ENCODE peak calls at places on chromosomes 16 and 17, in six cellular contexts. A is A549, Q is HepG2, B is GM12878, I is endothelial cell of umbilical vein, R is K562. T is an unnamed sample.

GRCh38 chr17:65634533-65634932 is 73.1 kb upstream of the AXIN2 start:
- DNase-seq in A (no peak), I (peak), Q (peak), R (no peak), B (no peak), T (no peak)

GRCh38 chr16:854808-855410 is 54.4 kb upstream of the GNG13 start:
- DNase-seq in I (no peak), A (no peak), B (no peak), Q (no peak), R (no peak), T (no peak)

GRCh38 chr17:50634123-50634914 is at the start of gene ABCC3:
- DNase-seq in R (no peak), B (no peak), A (peak), I (no peak), Q (peak), T (peak)

GRCh38 chr17:59804910-59805381 is 87.8 kb downstream of the TUBD1 start:
- DNase-seq in I (no peak), Q (no peak), R (no peak), B (no peak), A (no peak), T (peak)

GRCh38 chr17:79803421-79803996 is 6.6 kb upstream of the CBX8 start:
- DNase-seq in B (no peak), Q (no peak), I (no peak), R (no peak), A (no peak), T (peak)

GRCh38 chr17:74642995-74643394 is 19.5 kb upstream of the CD300E start:
- DNase-seq in A (no peak), Q (no peak), B (no peak), I (no peak), R (no peak), T (peak)

GRCh38 chr16:19879241-19879792 is 5.3 kb downstream of the GPRC5B start:
- DNase-seq in R (no peak), Q (peak), A (no peak), B (no peak), I (no peak), T (no peak)

GRCh38 chr17:66508896-66509843 is 206.8 kb downstream of the PRKCA start:
- DNase-seq in Q (no peak), R (peak), I (peak), B (no peak), A (peak), T (peak)

GRCh38 chr17:65856865-65857264 is 295.4 kb upstream of the AXIN2 start:
- DNase-seq in B (no peak), R (no peak), I (no peak), Q (no peak), A (no peak), T (no peak)

GRCh38 chr17:33927732-33928133 is 327.4 kb upstream of the CCL2 start:
- DNase-seq in B (no peak), A (peak), R (peak), Q (no peak), I (no peak), T (peak)

GRCh38 chr16:82943371-82943770 is 316.6 kb downstream of the CDH13 start:
- DNase-seq in Q (no peak), A (no peak), R (no peak), B (no peak), I (no peak), T (no peak)

GRCh38 chr17:79518330-79519151 is 92.3 kb downstream of the RBFOX3 start:
- DNase-seq in R (no peak), Q (no peak), I (no peak), B (no peak), A (no peak), T (no peak)

GRCh38 chr16:56332464-56333079 is 92.8 kb downstream of the AMFR start:
- DNase-seq in A (peak), R (peak), B (no peak), I (peak), Q (peak), T (peak)

GRCh38 chr17:39872700-39873099 is 4.7 kb downstream of the ZPBP2 start:
- DNase-seq in A (no peak), R (no peak), Q (peak), B (no peak), I (peak), T (peak)

GRCh38 chr17:55451203-55451641 is 29.6 kb upstream of the MMD start:
- DNase-seq in I (peak), B (no peak), A (no peak), R (peak), Q (no peak), T (no peak)

GRCh38 chr16:50099957-50100648 is 34.3 kb downstream of the HEATR3 start:
- DNase-seq in B (no peak), Q (no peak), I (no peak), R (no peak), A (no peak), T (no peak)

GRCh38 chr17:68378202-68379149 is 78.8 kb downstream of the WIPI1 start:
- DNase-seq in I (peak), A (peak), R (no peak), B (no peak), Q (peak), T (no peak)

GRCh38 chr17:59830007-59830630 is 62.6 kb downstream of the TUBD1 start:
- DNase-seq in B (no peak), Q (no peak), A (no peak), R (no peak), I (peak), T (peak)

GRCh38 chr16:149024-149675 is 3.3 kb upstream of the HBZ start:
- DNase-seq in B (no peak), Q (no peak), A (no peak), R (no peak), I (no peak), T (no peak)

GRCh38 chr17:36921131-36921851 is 16.0 kb upstream of the LHX1 start:
- DNase-seq in A (peak), B (no peak), R (no peak), I (no peak), Q (peak), T (no peak)

GRCh38 chr16:54928421-54929089 is 2.1 kb upstream of the IRX5 start:
- DNase-seq in Q (no peak), I (peak), B (no peak), R (peak), A (peak), T (peak)

GRCh38 chr17:57619061-57619937 is 125.8 kb downstream of the CCDC182 start:
- DNase-seq in A (no peak), B (no peak), I (no peak), Q (no peak), R (no peak), T (no peak)
- TF ChIP-seq MYC in A (no peak), B (no peak), I (no peak), Q (no peak), R (no peak), T (no peak)

DNA sequence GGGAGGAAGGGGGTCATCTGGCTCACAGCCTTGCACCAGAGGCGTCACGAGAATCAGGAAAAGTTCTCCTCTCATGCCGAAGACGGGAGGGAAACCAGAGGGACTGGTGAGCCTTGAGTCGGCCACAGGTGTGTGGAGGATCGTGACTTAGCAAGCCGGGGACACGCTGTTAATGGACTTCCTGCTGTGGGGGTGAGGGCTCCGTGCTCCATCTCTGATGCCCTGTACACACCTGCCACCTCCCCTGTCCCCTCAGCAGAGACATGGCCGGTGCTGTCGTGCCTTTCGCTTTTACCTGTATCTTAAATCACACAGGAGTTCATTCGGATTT is 75.8 kb upstream of the ZNF750 start:
- DNase-seq in B (no peak), A (no peak), I (no peak), R (no peak), Q (no peak), T (no peak)
- H3K4me3 ChIP-seq in B (no peak), A (no peak), I (no peak), R (no peak), Q (no peak), T (no peak)

DNA sequence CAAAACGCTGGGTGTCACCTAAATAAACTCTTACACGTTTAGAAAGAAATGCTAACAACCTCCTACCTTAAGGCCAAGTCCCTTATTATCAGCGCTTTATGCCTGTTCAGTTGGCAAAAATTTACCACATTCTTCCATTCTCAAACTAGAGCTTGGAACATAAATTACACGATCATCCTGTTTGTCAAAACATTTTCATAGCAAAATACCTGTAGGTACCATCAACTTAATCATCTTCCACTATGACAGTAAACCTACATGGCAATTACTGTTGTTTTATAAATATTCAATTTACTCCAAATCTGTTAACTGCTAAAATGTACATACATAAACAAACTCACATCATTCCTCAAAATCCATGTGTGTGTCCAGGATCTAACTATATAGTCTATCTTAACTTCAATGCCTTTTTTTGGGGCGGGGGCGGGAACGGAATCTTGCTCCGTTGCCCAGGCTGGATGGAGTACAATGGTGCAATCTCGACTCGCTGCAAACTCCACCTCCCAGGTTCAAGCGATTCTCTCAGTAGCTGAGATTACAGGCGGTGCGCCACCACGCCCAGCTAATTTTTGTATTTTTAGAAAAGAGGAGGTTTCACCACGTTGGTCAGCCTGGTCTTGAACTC is 4.5 kb downstream of the RPL23 start:
- DNase-seq in I (no peak), R (no peak), A (no peak), B (no peak), Q (no peak), T (no peak)
- TF ChIP-seq MYC in I (no peak), R (no peak), A (no peak), B (no peak), Q (no peak), T (no peak)

DNA sequence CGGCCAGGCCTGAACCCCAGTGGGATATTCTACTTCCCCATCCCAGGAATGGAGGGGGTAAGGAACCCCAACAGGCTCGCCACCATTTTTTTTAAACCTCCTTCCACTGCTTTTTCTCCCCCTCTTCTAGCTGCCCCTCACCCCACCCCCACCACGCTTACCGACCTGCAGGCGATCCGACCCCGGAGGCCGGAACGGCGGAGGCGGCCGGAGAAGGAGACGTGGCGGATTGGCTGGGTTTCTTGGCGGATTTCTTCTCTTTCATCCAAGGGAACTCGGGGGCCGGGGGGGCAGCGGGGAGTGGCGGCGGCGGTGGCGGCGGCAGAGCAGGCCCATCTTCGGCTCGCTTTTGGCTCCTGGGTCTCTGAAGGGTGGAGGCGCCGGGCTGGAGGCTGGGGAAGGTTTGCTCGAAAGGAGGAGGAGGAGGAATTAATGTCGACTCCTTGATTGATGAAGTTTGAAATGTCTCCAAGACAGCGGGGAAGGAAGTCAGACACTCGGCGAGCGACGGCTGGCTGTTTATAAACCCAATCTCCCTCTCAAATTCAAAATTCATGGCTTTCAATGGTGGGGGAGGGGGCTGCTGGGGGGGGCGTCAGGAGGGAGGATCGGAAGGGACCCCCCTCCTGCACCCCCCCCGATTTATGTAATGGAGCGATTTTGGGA is 420 bp downstream of the HOXB2 start:
- DNase-seq in R (peak), A (no peak), I (peak), B (no peak), Q (no peak), T (no peak)
- H3K4me3 ChIP-seq in R (peak), A (no peak), I (peak), B (peak), Q (no peak), T (no peak)

GRCh38 chr17:45411348-45412105 is 21.1 kb downstream of the ARHGAP27 start:
- DNase-seq in A (no peak), Q (no peak), B (no peak), I (no peak), R (no peak), T (no peak)

GRCh38 chr17:45408611-45409421 is 23.9 kb downstream of the ARHGAP27 start:
- DNase-seq in R (no peak), Q (no peak), I (no peak), B (no peak), A (no peak), T (no peak)

GRCh38 chr17:45409659-45410076 is 23.0 kb downstream of the ARHGAP27 start:
- DNase-seq in B (no peak), I (no peak), R (no peak), A (no peak), Q (no peak), T (no peak)

GRCh38 chr17:45413498-45413923 is 19.2 kb downstream of the ARHGAP27 start:
- DNase-seq in R (no peak), A (no peak), B (no peak), Q (peak), I (no peak), T (peak)

GRCh38 chr17:45410144-45411091 is 22.3 kb downstream of the ARHGAP27 start:
- DNase-seq in A (no peak), B (no peak), I (no peak), R (no peak), Q (no peak), T (peak)
- TF ChIP-seq MYC in A (no peak), B (no peak), I (no peak), R (no peak), Q (no peak), T (no peak)

GRCh38 chr16:67560827-67561342 is 1.4 kb upstream of the CTCF start:
- DNase-seq in I (no peak), Q (no peak), B (no peak), R (peak), A (no peak), T (no peak)
- H3K4me3 ChIP-seq in I (no peak), Q (peak), B (peak), R (peak), A (peak), T (peak)

GRCh38 chr17:2181206-2181983 is 122.2 kb downstream of the SMG6 start:
- DNase-seq in Q (no peak), I (peak), A (no peak), B (no peak), R (no peak), T (no peak)
- TF ChIP-seq MYC in Q (no peak), I (peak), A (no peak), B (no peak), R (no peak), T (no peak)

GRCh38 chr17:61450641-61451537 is 1.3 kb upstream of the TBX4 start:
- DNase-seq in B (no peak), Q (no peak), A (no peak), I (no peak), R (no peak), T (no peak)
- H3K4me3 ChIP-seq in B (no peak), Q (no peak), A (no peak), I (no peak), R (no peak), T (no peak)

DNA sequence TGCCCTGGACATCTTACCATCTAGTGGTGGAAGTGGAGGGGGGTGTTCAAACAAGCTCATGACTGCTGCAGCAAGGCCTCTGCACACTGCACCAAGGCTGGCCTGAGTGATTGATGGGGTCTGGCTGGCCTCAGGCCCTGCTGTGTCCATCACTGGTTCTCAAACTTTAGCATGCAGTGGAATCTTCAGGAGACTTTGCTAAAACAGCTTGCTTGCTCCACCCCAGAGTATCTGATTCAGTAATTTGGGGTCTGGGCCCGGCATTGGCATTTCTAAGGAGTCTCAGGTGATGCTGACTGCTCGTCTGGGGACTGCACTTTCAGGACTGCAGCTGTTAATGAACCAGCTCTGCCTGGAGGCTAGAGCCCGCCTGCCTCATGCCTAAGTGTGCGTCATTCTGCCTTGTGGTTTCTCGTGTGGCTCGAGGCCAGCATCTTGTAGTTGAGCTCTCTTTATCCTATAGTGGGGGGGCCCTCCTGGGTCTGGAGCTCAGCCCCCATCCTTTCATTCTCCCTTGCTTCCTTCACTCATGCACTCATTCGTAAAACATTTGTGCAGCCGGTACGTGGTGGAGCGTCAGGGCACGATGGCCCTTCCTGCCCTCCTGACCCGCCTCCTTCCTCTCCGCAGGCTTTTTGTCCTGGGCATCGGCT is 4.1 kb downstream of the MGAT5B start:
- DNase-seq in B (no peak), A (peak), R (no peak), Q (no peak), I (peak), T (peak)
- TF ChIP-seq MYC in B (no peak), A (no peak), R (no peak), Q (no peak), I (no peak), T (no peak)

T was measured in NB4.